ENCODE peak calls at places on chromosomes 11 and 22, in eight cellular contexts. K is right lobe of liver, P is Caco-2, O is bronchial epithelial cell, J is heart right ventricle, M is colonic mucosa, C is Karpas-422, Q is cardiac fibroblast. F is an unnamed sample.

GRCh38 chr22:38383417-38383816 is 66.2 kb upstream of the CSNK1E start:
- DNase-seq in O (no peak), M (no peak), K (no peak), J (no peak), P (no peak), Q (no peak), C (no peak), F (no peak)

GRCh38 chr11:29093416-29093815 is 923.4 kb downstream of the KCNA4 start:
- DNase-seq in K (no peak), J (no peak), Q (peak), P (peak), C (no peak), O (peak), M (no peak), F (no peak)

GRCh38 chr11:105296806-105297205 is 157.2 kb upstream of the CARD18 start:
- DNase-seq in P (no peak), O (no peak), K (no peak), M (no peak), J (no peak), C (no peak), Q (no peak), F (no peak)

GRCh38 chr11:303359-303758 is 4.0 kb upstream of the IFITM5 start:
- DNase-seq in P (no peak), O (no peak), Q (no peak), J (no peak), K (no peak), M (no peak), C (no peak), F (no peak)

GRCh38 chr11:95711162-95711944 is 78.2 kb downstream of the FAM76B start:
- DNase-seq in C (no peak), M (no peak), P (no peak), K (no peak), O (no peak), Q (peak), J (peak), F (no peak)

GRCh38 chr11:74055938-74056337 is 47.1 kb upstream of the UCP3 start:
- DNase-seq in K (no peak), Q (peak), C (no peak), O (peak), J (no peak), M (no peak), P (no peak), F (no peak)

GRCh38 chr11:122723576-122723975 is 68.1 kb downstream of the UBASH3B start:
- DNase-seq in C (no peak), K (no peak), P (no peak), M (no peak), Q (peak), J (no peak), O (no peak), F (no peak)

GRCh38 chr11:120031156-120031555 is 106.8 kb downstream of the TRIM29 start:
- DNase-seq in K (no peak), J (no peak), M (no peak), Q (no peak), P (no peak), C (no peak), O (no peak), F (no peak)

GRCh38 chr11:11842426-11843008 is 745 bp downstream of the USP47 start:
- DNase-seq in Q (peak), P (peak), O (peak), K (no peak), M (peak), J (peak), C (peak), F (peak)

GRCh38 chr22:32847067-32847491 is 45.6 kb downstream of the TIMP3 start:
- DNase-seq in Q (no peak), C (no peak), P (no peak), K (no peak), J (peak), O (peak), M (no peak), F (no peak)

GRCh38 chr11:17351510-17352176 is at the start of gene NCR3LG1:
- DNase-seq in P (peak), C (peak), K (peak), M (peak), O (peak), Q (peak), J (peak), F (peak)

GRCh38 chr22:34105461-34106062 is 185.3 kb upstream of the LARGE1 start:
- DNase-seq in J (peak), P (peak), K (peak), Q (peak), O (peak), C (peak), M (peak), F (peak)

GRCh38 chr11:113615773-113616172 is 90.3 kb downstream of the TMPRSS5 start:
- DNase-seq in O (peak), M (no peak), C (no peak), J (no peak), K (no peak), Q (peak), P (no peak), F (no peak)

GRCh38 chr22:33467718-33468117 is 409.5 kb upstream of the SYN3 start:
- DNase-seq in Q (peak), C (no peak), M (no peak), O (no peak), P (no peak), J (no peak), K (no peak), F (no peak)

GRCh38 chr22:26259510-26259909 is 90.2 kb downstream of the SEZ6L start:
- DNase-seq in O (peak), J (peak), P (peak), Q (peak), K (no peak), C (peak), M (no peak), F (no peak)

GRCh38 chr11:61392991-61393595 is 706 bp downstream of the TMEM216 start:
- DNase-seq in J (no peak), P (peak), M (peak), K (no peak), O (peak), Q (no peak), C (no peak), F (no peak)

GRCh38 chr11:74347381-74347780 is 35.9 kb upstream of the P4HA3 start:
- DNase-seq in M (no peak), P (no peak), Q (peak), O (no peak), C (no peak), J (no peak), K (no peak), F (no peak)

GRCh38 chr22:39510529-39511149 is 8.5 kb downstream of the MIEF1 start:
- DNase-seq in O (no peak), J (no peak), C (no peak), K (no peak), M (no peak), Q (no peak), P (no peak), F (no peak)

GRCh38 chr11:72425053-72425980 is 9.0 kb downstream of the CLPB start:
- DNase-seq in M (no peak), C (no peak), K (no peak), J (peak), P (no peak), Q (no peak), O (no peak), F (peak)

GRCh38 chr11:70109006-70109405 is 30.9 kb downstream of the ANO1 start:
- DNase-seq in M (no peak), C (no peak), O (no peak), K (no peak), J (no peak), P (no peak), Q (no peak), F (no peak)

GRCh38 chr11:8291421-8292350 is 28.0 kb upstream of the LMO1 start:
- DNase-seq in M (no peak), P (no peak), Q (no peak), C (no peak), J (no peak), K (no peak), O (no peak), F (no peak)

GRCh38 chr22:23128269-23129108 is 13.3 kb downstream of the RSPH14 start:
- DNase-seq in K (peak), O (peak), Q (peak), C (peak), J (peak), P (peak), M (peak), F (peak)

GRCh38 chr22:21952586-21953571 is at the start of gene PPM1F:
- DNase-seq in Q (peak), K (peak), O (peak), P (peak), C (peak), M (peak), J (peak), F (peak)

GRCh38 chr11:6319001-6319878 is 1.1 kb downstream of the CAVIN3 start:
- DNase-seq in J (peak), O (peak), C (no peak), P (no peak), M (no peak), K (peak), Q (peak), F (peak)
- H3K4me3 ChIP-seq in J (peak), O (peak), C (no peak), P (peak), M (peak), K (peak), Q (peak), F (peak)

DNA sequence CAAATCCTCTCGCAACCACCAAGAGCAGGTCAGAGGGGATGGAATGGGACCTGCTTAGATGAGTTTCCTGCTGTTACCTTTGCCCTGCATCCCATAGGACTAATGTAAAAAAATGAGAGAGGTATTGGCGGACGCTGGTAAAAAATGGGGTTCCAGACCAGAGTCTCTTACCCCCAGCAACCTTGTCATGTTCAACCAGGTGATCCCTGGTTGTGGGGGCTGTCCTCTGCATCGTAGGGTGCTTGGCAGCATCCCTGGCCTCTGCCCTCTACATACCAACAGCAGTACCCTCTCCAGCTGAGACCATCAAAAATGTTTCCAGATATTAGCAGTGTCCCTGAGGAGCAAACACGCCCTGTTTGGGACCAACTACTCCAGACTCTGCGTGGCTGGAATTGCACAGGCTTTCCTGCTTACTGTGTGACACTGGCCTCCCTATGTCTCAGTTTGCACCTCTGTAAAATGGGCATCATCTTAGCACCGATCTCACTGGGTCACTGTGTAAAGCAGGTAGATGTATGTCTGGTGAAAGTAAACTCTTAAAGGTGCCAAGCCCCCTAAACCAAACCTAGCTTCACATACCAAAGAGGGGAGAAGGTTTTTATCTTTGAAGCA is 1.5 kb downstream of the APOL6 start:
- DNase-seq in J (no peak), K (no peak), M (no peak), C (no peak), O (no peak), P (no peak), Q (no peak), F (no peak)
- H3K4me3 ChIP-seq in J (peak), K (peak), M (peak), C (no peak), O (no peak), P (no peak), Q (no peak), F (peak)

GRCh38 chr11:129006161-129006560 is 63.5 kb upstream of the TP53AIP1 start:
- DNase-seq in J (no peak), O (peak), M (no peak), P (no peak), K (no peak), Q (no peak), C (no peak), F (no peak)
- H3K4me3 ChIP-seq in J (no peak), O (no peak), M (no peak), P (no peak), K (no peak), Q (no peak), C (no peak), F (no peak)

GRCh38 chr11:129695543-129696308 is 119.9 kb upstream of the TMEM45B start:
- DNase-seq in P (peak), J (peak), K (peak), O (peak), Q (peak), C (peak), M (peak), F (peak)
- H3K4me3 ChIP-seq in P (no peak), J (peak), K (peak), O (no peak), Q (no peak), C (no peak), M (peak), F (peak)

GRCh38 chr11:117907276-117908110 is 21.7 kb downstream of the TMPRSS13 start:
- DNase-seq in J (peak), O (peak), Q (peak), C (peak), P (peak), M (peak), K (peak), F (peak)
- H3K4me3 ChIP-seq in J (no peak), O (no peak), Q (no peak), C (peak), P (peak), M (no peak), K (no peak), F (no peak)

DNA sequence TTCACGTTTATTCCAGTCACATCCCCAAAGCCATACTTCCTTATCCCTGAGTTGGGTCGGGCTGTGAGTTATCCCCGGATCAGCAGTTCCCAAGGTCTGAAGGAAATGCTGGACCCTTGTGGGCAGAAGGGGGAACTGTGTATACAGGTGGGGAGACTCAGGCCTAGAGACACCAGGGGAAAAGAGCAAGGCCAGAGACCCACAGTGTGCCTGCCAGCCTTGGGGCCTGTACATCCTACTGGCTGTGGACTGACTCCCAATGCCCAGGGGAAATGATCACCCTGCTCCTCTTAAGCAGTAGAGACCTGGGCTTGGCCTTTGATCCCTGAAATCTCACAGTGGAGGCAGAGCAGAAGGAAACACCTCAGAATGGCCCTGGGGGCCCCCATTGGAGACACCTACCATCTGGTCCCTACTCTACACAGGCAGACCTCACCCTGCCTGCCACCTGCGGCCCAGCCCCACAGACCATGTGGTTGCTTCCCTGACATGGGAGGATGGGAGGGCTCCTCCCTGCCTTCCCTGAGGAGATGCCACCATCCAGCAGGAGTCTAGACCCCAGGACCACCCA is 1.3 kb downstream of the SELENOM start:
- DNase-seq in P (no peak), Q (peak), O (no peak), J (peak), C (no peak), K (no peak), M (peak), F (no peak)
- H3K4me3 ChIP-seq in P (no peak), Q (peak), O (no peak), J (peak), C (no peak), K (peak), M (peak), F (peak)